ENCODE peak calls at places on chromosomes 5 and 9, in four cellular contexts. W is GM12878, A is HepG2, K is K562. O is an unnamed sample.

GRCh38 chr9:120212153-120212852 is 367.7 kb downstream of the CDK5RAP2 start:
- DNase-seq in W (peak), A (no peak), K (no peak), O (no peak)

GRCh38 chr9:16377311-16377710 is 493.2 kb downstream of the BNC2 start:
- DNase-seq in W (no peak), A (no peak), K (no peak), O (no peak)

GRCh38 chr9:12426198-12426864 is 266.9 kb upstream of the TYRP1 start:
- DNase-seq in W (no peak), A (no peak), K (no peak), O (peak)

GRCh38 chr5:92939428-92939827 is 641.6 kb downstream of the NR2F1-AS1 start:
- DNase-seq in W (no peak), A (no peak), K (no peak), O (no peak)

GRCh38 chr5:146643805-146644204 is 127.8 kb upstream of the GPR151 start:
- DNase-seq in W (no peak), A (no peak), K (no peak), O (no peak)

GRCh38 chr9:12775963-12776774 is 1.3 kb downstream of the LURAP1L start:
- DNase-seq in W (no peak), A (peak), K (peak), O (peak)

GRCh38 chr9:113509463-113509862 is 45.9 kb downstream of the RGS3 start:
- DNase-seq in W (no peak), A (no peak), K (no peak), O (no peak)

GRCh38 chr9:119074017-119074416 is 295.2 kb downstream of the BRINP1 start:
- DNase-seq in W (peak), A (no peak), K (no peak), O (no peak)

GRCh38 chr9:35518981-35519679 is 29.2 kb downstream of the RUSC2 start:
- DNase-seq in W (no peak), A (no peak), K (no peak), O (no peak)

GRCh38 chr9:104589611-104590010 is 9.6 kb downstream of the OR13C5 start:
- DNase-seq in W (no peak), A (no peak), K (no peak), O (no peak)

GRCh38 chr9:97525451-97525850 is 24.0 kb downstream of the TMOD1 start:
- DNase-seq in W (no peak), A (no peak), K (no peak), O (no peak)

GRCh38 chr9:84823426-84824271 is 154.1 kb downstream of the NTRK2 start:
- DNase-seq in W (peak), A (no peak), K (no peak), O (no peak)

GRCh38 chr5:170126626-170127025 is 20.9 kb downstream of the FOXI1 start:
- DNase-seq in W (no peak), A (no peak), K (no peak), O (no peak)

GRCh38 chr5:173581408-173582197 is 34.8 kb downstream of the BOD1 start:
- DNase-seq in W (no peak), A (peak), K (peak), O (peak)

DNA sequence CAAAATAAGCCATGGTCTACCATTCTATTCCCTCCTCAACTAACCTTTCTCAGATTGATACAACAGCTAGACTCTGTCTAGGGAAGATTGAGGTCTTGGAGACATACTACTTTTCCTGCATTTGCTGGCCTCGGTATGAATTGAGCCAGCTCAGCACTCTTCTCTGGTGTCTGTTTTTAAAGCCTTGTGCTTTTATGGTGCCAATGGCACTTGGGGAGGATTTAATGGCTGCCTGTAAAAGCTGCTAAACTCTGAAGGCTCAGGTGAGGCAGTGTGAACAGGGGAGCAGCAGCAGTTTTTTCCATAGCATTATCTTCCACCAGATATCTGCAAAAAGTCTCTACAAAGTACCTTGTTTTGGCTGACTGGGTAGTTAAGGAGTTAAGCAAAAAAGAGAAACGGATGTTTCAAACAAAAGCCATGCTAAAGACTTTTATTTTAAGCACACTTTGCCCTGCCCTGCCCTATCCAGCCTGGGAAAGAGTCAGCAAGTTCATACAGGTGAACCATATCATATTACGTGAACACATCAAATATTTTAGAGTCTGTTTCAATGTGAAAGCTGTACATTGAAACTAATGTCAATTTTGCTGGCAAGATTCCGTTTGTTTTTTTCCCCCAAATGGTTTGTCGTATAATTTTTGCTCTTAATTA is 423.9 kb upstream of the CD180 start:
- DNase-seq in W (no peak), A (no peak), K (no peak), O (no peak)
- TF ChIP-seq JUND in W (no peak), A (no peak), K (no peak), O (no peak)

DNA sequence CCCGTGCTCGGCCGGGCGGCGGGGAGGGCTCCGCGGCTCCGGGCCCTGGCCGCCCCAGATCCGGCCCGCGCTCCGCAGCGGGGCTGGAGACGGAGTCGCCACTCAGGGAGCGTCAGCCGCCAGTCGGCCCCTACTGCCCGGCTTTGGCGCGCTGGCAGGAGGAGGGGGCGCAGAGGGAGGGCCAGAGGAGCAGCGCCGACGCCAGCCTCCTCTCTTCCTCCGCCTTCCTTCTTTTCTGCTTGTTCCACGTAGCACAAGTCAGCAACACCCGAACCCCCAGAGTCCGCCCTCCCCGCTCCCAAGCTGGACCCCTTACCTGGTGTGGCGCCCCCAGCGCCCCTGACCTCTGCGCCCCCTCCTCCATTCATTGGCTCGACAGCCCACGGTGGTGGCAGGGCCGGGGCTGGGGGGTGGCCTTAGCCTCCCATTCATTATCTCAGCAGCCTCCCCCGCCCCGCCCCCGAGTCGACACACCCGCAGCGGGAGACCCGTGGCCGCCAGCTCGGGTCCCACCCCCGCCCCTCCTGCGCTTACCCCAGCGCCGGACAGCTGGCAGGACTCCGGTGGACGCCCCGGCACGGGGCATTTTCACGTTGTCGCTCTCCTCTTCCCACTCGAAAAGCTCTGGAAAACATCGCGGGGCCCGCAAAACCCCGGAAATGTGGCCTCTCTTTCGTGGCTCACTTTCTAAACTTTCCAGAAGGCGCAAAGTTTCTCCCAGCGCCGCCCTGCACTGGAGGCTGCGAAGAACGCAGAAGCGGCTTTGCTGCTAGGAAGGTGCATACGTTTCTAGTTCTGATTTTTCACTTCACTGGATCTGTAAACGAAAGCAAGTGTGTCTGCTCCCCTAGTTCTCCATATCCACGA is at the start of gene LPAR1:
- DNase-seq in W (no peak), A (no peak), K (no peak), O (no peak)
- TF ChIP-seq EZH2 in W (no peak), A (peak), K (no peak), O (no peak)

GRCh38 chr9:21294325-21294724 is 10.8 kb downstream of the IFNA5 start:
- DNase-seq in W (peak), A (peak), K (no peak), O (no peak)
- TF ChIP-seq ATF2 in W (no peak), A (no peak), K (no peak), O (no peak)

GRCh38 chr9:6226696-6227095 is 11.1 kb downstream of the IL33 start:
- DNase-seq in W (no peak), A (no peak), K (no peak), O (no peak)
- TF ChIP-seq JUND in W (no peak), A (no peak), K (no peak), O (no peak)

GRCh38 chr5:73215891-73216610 is 43.1 kb downstream of the TMEM174 start:
- DNase-seq in W (no peak), A (peak), K (peak), O (peak)

GRCh38 chr5:73215525-73215890 is 42.5 kb downstream of the TMEM174 start:
- DNase-seq in W (no peak), A (no peak), K (no peak), O (no peak)

GRCh38 chr5:73213566-73213998 is 40.6 kb downstream of the TMEM174 start:
- DNase-seq in W (peak), A (no peak), K (no peak), O (peak)

GRCh38 chr5:73218552-73219171 is 45.7 kb downstream of the TMEM174 start:
- DNase-seq in W (no peak), A (no peak), K (no peak), O (no peak)

DNA sequence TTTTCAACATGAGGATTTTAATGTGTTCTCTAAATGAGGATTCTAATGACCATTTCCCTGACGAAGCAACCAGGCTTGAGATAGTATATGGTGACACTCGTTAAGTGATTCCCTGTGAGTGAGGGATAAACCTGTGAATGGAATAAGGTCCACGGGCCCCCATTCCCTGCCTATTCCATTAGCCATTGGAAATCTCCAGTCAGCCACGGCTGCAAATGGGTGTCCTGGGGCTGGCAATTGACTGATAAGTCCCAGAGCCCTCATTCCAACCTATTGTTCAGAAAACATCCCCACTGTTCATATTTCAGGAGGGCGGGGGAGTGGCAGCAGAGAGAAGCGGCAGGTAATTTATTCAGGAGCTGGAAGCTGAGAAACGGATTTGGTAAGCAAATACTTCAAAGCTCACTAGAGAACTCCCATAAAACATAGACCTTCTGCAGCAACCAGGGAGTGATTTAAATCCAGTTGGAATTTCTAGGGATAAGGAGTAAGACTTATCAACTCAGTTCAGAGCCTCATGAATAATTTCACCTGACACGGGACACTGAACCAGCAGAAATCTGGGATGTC is 42.0 kb downstream of the TMEM174 start:
- DNase-seq in W (no peak), A (no peak), K (no peak), O (peak)
- TF ChIP-seq EZH2 in W (no peak), A (no peak), K (no peak), O (peak)

DNA sequence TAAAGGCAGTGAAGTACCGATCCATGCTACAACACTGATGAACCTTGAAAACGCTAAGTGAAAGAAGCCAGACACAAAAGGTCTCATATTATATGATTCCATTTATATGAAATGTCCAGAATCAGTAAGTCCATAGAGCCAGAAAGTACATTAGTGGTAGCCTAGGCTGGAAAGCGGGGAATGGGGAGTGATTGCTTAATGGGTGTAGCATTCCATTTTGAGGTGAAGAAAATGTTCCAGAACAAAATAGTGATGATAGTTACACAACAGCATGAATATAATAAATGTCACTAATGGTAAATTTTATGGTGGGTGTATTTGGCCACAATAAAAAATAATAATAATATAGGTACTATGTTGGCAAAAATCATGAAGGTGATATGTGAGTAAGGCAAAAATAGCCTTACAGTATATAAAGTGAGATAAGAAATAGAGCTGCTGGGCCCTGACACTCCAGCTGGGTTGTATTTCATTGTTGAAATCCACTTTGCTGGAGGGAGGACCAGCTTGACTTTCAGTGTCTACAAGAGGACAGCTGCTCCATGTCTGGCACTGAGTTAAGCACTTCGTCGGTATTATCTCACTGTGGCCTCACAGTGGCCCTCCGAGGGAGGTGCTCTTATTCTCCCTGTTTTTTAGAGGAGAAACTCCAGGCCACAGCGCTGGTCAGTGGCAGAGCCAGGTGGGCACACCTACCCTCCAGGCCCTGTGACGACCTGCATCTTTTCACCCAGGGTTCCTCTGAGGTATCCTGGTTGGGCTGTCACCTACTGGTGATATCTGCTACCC is 22.4 kb upstream of the ANGPTL2 start:
- DNase-seq in W (no peak), A (no peak), K (no peak), O (peak)
- TF ChIP-seq ATF2 in W (no peak), A (no peak), K (no peak), O (no peak)

O was measured in H1.